ENCODE peak calls at places on chromosome 4, in five cellular contexts. N, X, D, P and F are unnamed samples.

GRCh38 chr4:24249972-24250371 is 334.4 kb downstream of the DHX15 start:
- DNase-seq in N (no peak), D (no peak), P (no peak), X (no peak), F (no peak)

GRCh38 chr4:87067120-87067885 is 132.5 kb downstream of the AFF1 start:
- DNase-seq in X (no peak), D (no peak), N (no peak), P (no peak), F (no peak)

GRCh38 chr4:137961051-137961438 is 281.1 kb downstream of the SLC7A11 start:
- DNase-seq in X (no peak), D (peak; percentile 10), P (no peak), N (peak; percentile 24), F (no peak)

GRCh38 chr4:15653864-15654391 is 1.2 kb downstream of the FBXL5 start:
- DNase-seq in N (no peak), P (no peak), X (no peak), D (peak; percentile 23), F (no peak)

GRCh38 chr4:96073446-96073845 is 233.6 kb downstream of the PDHA2 start:
- DNase-seq in P (no peak), D (no peak), X (no peak), N (no peak), F (no peak)

GRCh38 chr4:37389967-37390580 is 145.5 kb downstream of the NWD2 start:
- DNase-seq in P (peak; percentile 43), X (no peak), N (no peak), D (peak; percentile 51), F (no peak)

GRCh38 chr4:93781198-93781597 is 47.4 kb upstream of the ATOH1 start:
- DNase-seq in X (no peak), D (no peak), P (no peak), N (no peak), F (no peak)

GRCh38 chr4:141255016-141255415 is 34.3 kb downstream of the ZNF330 start:
- DNase-seq in D (no peak), X (no peak), P (no peak), N (no peak), F (no peak)

GRCh38 chr4:59647011-59647410 is 1553.1 kb upstream of the ADGRL3 start:
- DNase-seq in N (no peak), X (no peak), D (no peak), P (no peak), F (no peak)

GRCh38 chr4:98260047-98260578 is 1.1 kb upstream of the RAP1GDS1 start:
- DNase-seq in N (no peak), P (no peak), D (peak; percentile 11), X (no peak), F (no peak)